ENCODE peak calls at places on chromosomes 3 and 15, in six cellular contexts. One of them, this sample, is unnamed.

GRCh38 chr3:99843590-99844260 is 26.1 kb downstream of the CMSS1 start:
- DNase-seq in stimulated activated CD8-positive, alpha-beta memory T cell treated with anti-CD3 and anti-CD28 coated beads, Interleukin-15, amount 100 ng/mL, for 1 hour: no peak
- DNase-seq in iPS-NIHi11: no peak
- DNase-seq in ureter: no peak
- DNase-seq in nephron progenitor cell: no peak
- DNase-seq in activated T-cell treated with anti-CD3 and anti-CD28 coated beads for 4 hours: no peak
- DNase-seq in this sample: no peak

GRCh38 chr3:155891341-155891740 is 20.9 kb downstream of the GMPS start:
- DNase-seq in ureter: no peak
- DNase-seq in stimulated activated CD8-positive, alpha-beta memory T cell treated with anti-CD3 and anti-CD28 coated beads, Interleukin-15, amount 100 ng/mL, for 1 hour: no peak
- DNase-seq in nephron progenitor cell: no peak
- DNase-seq in activated T-cell treated with anti-CD3 and anti-CD28 coated beads for 4 hours: no peak
- DNase-seq in iPS-NIHi11: no peak
- DNase-seq in this sample: no peak

GRCh38 chr3:129006864-129007263 is 5.8 kb downstream of the EFCC1 start:
- DNase-seq in iPS-NIHi11: no peak
- DNase-seq in stimulated activated CD8-positive, alpha-beta memory T cell treated with anti-CD3 and anti-CD28 coated beads, Interleukin-15, amount 100 ng/mL, for 1 hour: no peak
- DNase-seq in activated T-cell treated with anti-CD3 and anti-CD28 coated beads for 4 hours: no peak
- DNase-seq in nephron progenitor cell: no peak
- DNase-seq in ureter: no peak
- DNase-seq in this sample: no peak

GRCh38 chr3:95341314-95341713 is 1278.5 kb downstream of the NSUN3 start:
- DNase-seq in ureter: no peak
- DNase-seq in iPS-NIHi11: no peak
- DNase-seq in activated T-cell treated with anti-CD3 and anti-CD28 coated beads for 4 hours: no peak
- DNase-seq in nephron progenitor cell: no peak
- DNase-seq in stimulated activated CD8-positive, alpha-beta memory T cell treated with anti-CD3 and anti-CD28 coated beads, Interleukin-15, amount 100 ng/mL, for 1 hour: no peak
- DNase-seq in this sample: no peak

GRCh38 chr3:73235768-73236167 is 174.3 kb downstream of the EBLN2 start:
- DNase-seq in stimulated activated CD8-positive, alpha-beta memory T cell treated with anti-CD3 and anti-CD28 coated beads, Interleukin-15, amount 100 ng/mL, for 1 hour: no peak
- DNase-seq in iPS-NIHi11: no peak
- DNase-seq in ureter: no peak
- DNase-seq in activated T-cell treated with anti-CD3 and anti-CD28 coated beads for 4 hours: no peak
- DNase-seq in nephron progenitor cell: no peak
- DNase-seq in this sample: no peak

GRCh38 chr3:11624161-11624560 is 19.6 kb downstream of the VGLL4 start:
- DNase-seq in stimulated activated CD8-positive, alpha-beta memory T cell treated with anti-CD3 and anti-CD28 coated beads, Interleukin-15, amount 100 ng/mL, for 1 hour: no peak
- DNase-seq in nephron progenitor cell: no peak
- DNase-seq in iPS-NIHi11: no peak
- DNase-seq in activated T-cell treated with anti-CD3 and anti-CD28 coated beads for 4 hours: peak; percentile 48
- DNase-seq in ureter: no peak
- DNase-seq in this sample: no peak

GRCh38 chr3:24640330-24640877 is 145.8 kb upstream of the THRB start:
- DNase-seq in nephron progenitor cell: no peak
- DNase-seq in iPS-NIHi11: peak; percentile 49
- DNase-seq in stimulated activated CD8-positive, alpha-beta memory T cell treated with anti-CD3 and anti-CD28 coated beads, Interleukin-15, amount 100 ng/mL, for 1 hour: no peak
- DNase-seq in activated T-cell treated with anti-CD3 and anti-CD28 coated beads for 4 hours: no peak
- DNase-seq in ureter: no peak
- DNase-seq in this sample: no peak

GRCh38 chr3:141969711-141970110 is 93.3 kb downstream of the ATP1B3 start:
- DNase-seq in activated T-cell treated with anti-CD3 and anti-CD28 coated beads for 4 hours: no peak
- DNase-seq in ureter: no peak
- DNase-seq in stimulated activated CD8-positive, alpha-beta memory T cell treated with anti-CD3 and anti-CD28 coated beads, Interleukin-15, amount 100 ng/mL, for 1 hour: no peak
- DNase-seq in nephron progenitor cell: no peak
- DNase-seq in iPS-NIHi11: no peak
- DNase-seq in this sample: no peak

GRCh38 chr15:38795471-38796245 is 231.0 kb upstream of the RASGRP1 start:
- DNase-seq in activated T-cell treated with anti-CD3 and anti-CD28 coated beads for 4 hours: no peak
- DNase-seq in iPS-NIHi11: no peak
- DNase-seq in stimulated activated CD8-positive, alpha-beta memory T cell treated with anti-CD3 and anti-CD28 coated beads, Interleukin-15, amount 100 ng/mL, for 1 hour: no peak
- DNase-seq in nephron progenitor cell: no peak
- DNase-seq in ureter: no peak
- DNase-seq in this sample: no peak

GRCh38 chr3:99319961-99320360 is 318.4 kb upstream of the COL8A1 start:
- DNase-seq in stimulated activated CD8-positive, alpha-beta memory T cell treated with anti-CD3 and anti-CD28 coated beads, Interleukin-15, amount 100 ng/mL, for 1 hour: no peak
- DNase-seq in iPS-NIHi11: no peak
- DNase-seq in nephron progenitor cell: no peak
- DNase-seq in activated T-cell treated with anti-CD3 and anti-CD28 coated beads for 4 hours: no peak
- DNase-seq in ureter: no peak
- DNase-seq in this sample: no peak

GRCh38 chr15:31197497-31198414 is 96.2 kb upstream of the TRPM1 start:
- DNase-seq in activated T-cell treated with anti-CD3 and anti-CD28 coated beads for 4 hours: no peak
- DNase-seq in iPS-NIHi11: peak; percentile 79
- DNase-seq in stimulated activated CD8-positive, alpha-beta memory T cell treated with anti-CD3 and anti-CD28 coated beads, Interleukin-15, amount 100 ng/mL, for 1 hour: no peak
- DNase-seq in ureter: no peak
- DNase-seq in nephron progenitor cell: peak; percentile 47
- DNase-seq in this sample: peak; percentile 15

GRCh38 chr15:65646486-65646885 is 24.7 kb downstream of the SLC24A1 start:
- DNase-seq in ureter: no peak
- DNase-seq in activated T-cell treated with anti-CD3 and anti-CD28 coated beads for 4 hours: no peak
- DNase-seq in iPS-NIHi11: no peak
- DNase-seq in nephron progenitor cell: no peak
- DNase-seq in stimulated activated CD8-positive, alpha-beta memory T cell treated with anti-CD3 and anti-CD28 coated beads, Interleukin-15, amount 100 ng/mL, for 1 hour: no peak
- DNase-seq in this sample: no peak

GRCh38 chr15:44726568-44727461 is 9.5 kb upstream of the TRIM69 start:
- DNase-seq in activated T-cell treated with anti-CD3 and anti-CD28 coated beads for 4 hours: peak; percentile 62
- DNase-seq in nephron progenitor cell: no peak
- DNase-seq in iPS-NIHi11: no peak
- DNase-seq in stimulated activated CD8-positive, alpha-beta memory T cell treated with anti-CD3 and anti-CD28 coated beads, Interleukin-15, amount 100 ng/mL, for 1 hour: no peak
- DNase-seq in ureter: peak; percentile 71
- DNase-seq in this sample: no peak

GRCh38 chr3:14847613-14848541 is 29.1 kb downstream of the FGD5 start:
- DNase-seq in ureter: peak; percentile 71
- DNase-seq in stimulated activated CD8-positive, alpha-beta memory T cell treated with anti-CD3 and anti-CD28 coated beads, Interleukin-15, amount 100 ng/mL, for 1 hour: no peak
- DNase-seq in activated T-cell treated with anti-CD3 and anti-CD28 coated beads for 4 hours: no peak
- DNase-seq in iPS-NIHi11: peak; percentile 89
- DNase-seq in nephron progenitor cell: peak; percentile 28
- DNase-seq in this sample: no peak

GRCh38 chr3:193240850-193241706 is at the start of gene PLAAT1:
- DNase-seq in iPS-NIHi11: peak; percentile 97
- DNase-seq in ureter: peak; percentile 54
- DNase-seq in stimulated activated CD8-positive, alpha-beta memory T cell treated with anti-CD3 and anti-CD28 coated beads, Interleukin-15, amount 100 ng/mL, for 1 hour: no peak
- DNase-seq in nephron progenitor cell: peak; percentile 84
- DNase-seq in activated T-cell treated with anti-CD3 and anti-CD28 coated beads for 4 hours: no peak
- DNase-seq in this sample: peak; percentile 57

GRCh38 chr15:70447927-70448698 is 315.2 kb downstream of the UACA start:
- DNase-seq in activated T-cell treated with anti-CD3 and anti-CD28 coated beads for 4 hours: no peak
- DNase-seq in iPS-NIHi11: no peak
- DNase-seq in nephron progenitor cell: no peak
- DNase-seq in ureter: no peak
- DNase-seq in stimulated activated CD8-positive, alpha-beta memory T cell treated with anti-CD3 and anti-CD28 coated beads, Interleukin-15, amount 100 ng/mL, for 1 hour: peak; percentile 37
- DNase-seq in this sample: no peak

GRCh38 chr3:97736928-97737327 is 27.6 kb upstream of the ARL6 start:
- DNase-seq in stimulated activated CD8-positive, alpha-beta memory T cell treated with anti-CD3 and anti-CD28 coated beads, Interleukin-15, amount 100 ng/mL, for 1 hour: no peak
- DNase-seq in ureter: no peak
- DNase-seq in nephron progenitor cell: peak; percentile 30
- DNase-seq in iPS-NIHi11: no peak
- DNase-seq in activated T-cell treated with anti-CD3 and anti-CD28 coated beads for 4 hours: no peak
- DNase-seq in this sample: no peak

GRCh38 chr15:28942046-28942445 is 56.3 kb downstream of the APBA2 start:
- DNase-seq in iPS-NIHi11: no peak
- DNase-seq in nephron progenitor cell: no peak
- DNase-seq in stimulated activated CD8-positive, alpha-beta memory T cell treated with anti-CD3 and anti-CD28 coated beads, Interleukin-15, amount 100 ng/mL, for 1 hour: no peak
- DNase-seq in ureter: no peak
- DNase-seq in activated T-cell treated with anti-CD3 and anti-CD28 coated beads for 4 hours: no peak
- DNase-seq in this sample: no peak

GRCh38 chr3:13077431-13078157 is 4.4 kb upstream of the IQSEC1 start:
- DNase-seq in iPS-NIHi11: no peak
- DNase-seq in stimulated activated CD8-positive, alpha-beta memory T cell treated with anti-CD3 and anti-CD28 coated beads, Interleukin-15, amount 100 ng/mL, for 1 hour: no peak
- DNase-seq in ureter: no peak
- DNase-seq in nephron progenitor cell: no peak
- DNase-seq in activated T-cell treated with anti-CD3 and anti-CD28 coated beads for 4 hours: no peak
- DNase-seq in this sample: no peak

This sample was measured in neuronal stem cell.